ENCODE peak calls at places on chromosome 2, in four cellular contexts. M is uterus, Z is psoas muscle, H is spleen. C is an unnamed sample.

GRCh38 chr2:127721311-127721977 is 20.1 kb downstream of the SFT2D3 start:
- DNase-seq in M (no peak), Z (no peak), H (no peak), C (no peak)

GRCh38 chr2:189870396-189871089 is 86.3 kb downstream of the PMS1 start:
- DNase-seq in M (no peak), Z (no peak), H (no peak), C (no peak)

GRCh38 chr2:54630841-54631497 is 92.5 kb upstream of the EML6 start:
- DNase-seq in M (no peak), Z (no peak), H (no peak), C (no peak)

GRCh38 chr2:135169900-135170753 is 118.0 kb downstream of the RAB3GAP1 start:
- DNase-seq in M (no peak), Z (no peak), H (no peak), C (no peak)

GRCh38 chr2:30425326-30425725 is 21.7 kb upstream of the LCLAT1 start:
- DNase-seq in M (no peak), Z (peak; percentile 43), H (no peak), C (no peak)

GRCh38 chr2:111945444-111946293 is 47.3 kb downstream of the MERTK start:
- DNase-seq in M (no peak), Z (no peak), H (no peak), C (no peak)

GRCh38 chr2:26614205-26615128 is 26.7 kb downstream of the CIB4 start:
- DNase-seq in M (no peak), Z (no peak), H (peak; percentile 59), C (no peak)

GRCh38 chr2:236631361-236632291 is 62.0 kb downstream of the ACKR3 start:
- DNase-seq in M (no peak), Z (no peak), H (peak; percentile 45), C (no peak)

GRCh38 chr2:14749869-14750268 is 117.4 kb downstream of the LRATD1 start:
- DNase-seq in M (no peak), Z (no peak), H (no peak), C (no peak)

GRCh38 chr2:105257981-105258380 is 16.4 kb downstream of the GPR45 start:
- DNase-seq in M (no peak), Z (no peak), H (no peak), C (no peak)

GRCh38 chr2:854460-854859 is 96.2 kb upstream of the SNTG2 start:
- DNase-seq in M (peak; percentile 37), Z (no peak), H (no peak), C (peak; percentile 55)

GRCh38 chr2:4673025-4673489 is 969.7 kb downstream of the DCDC2C start:
- DNase-seq in M (no peak), Z (no peak), H (no peak), C (no peak)

GRCh38 chr2:68556384-68556783 is 87.0 kb upstream of the PROKR1 start:
- DNase-seq in M (no peak), Z (no peak), H (no peak), C (no peak)

GRCh38 chr2:78721302-78722033 is 304.0 kb upstream of the REG3G start:
- DNase-seq in M (no peak), Z (no peak), H (no peak), C (no peak)

GRCh38 chr2:223696719-223697118 is 94.6 kb upstream of the SCG2 start:
- DNase-seq in M (no peak), Z (no peak), H (no peak), C (no peak)

GRCh38 chr2:124877065-124877671 is 852.1 kb downstream of the CNTNAP5 start:
- DNase-seq in M (no peak), Z (no peak), H (no peak), C (no peak)

GRCh38 chr2:237501892-237502513 is 15.0 kb downstream of the MLPH start:
- DNase-seq in M (no peak), Z (no peak), H (no peak), C (no peak)

GRCh38 chr2:152716805-152717241 is 438 bp downstream of the PRPF40A start:
- DNase-seq in M (peak; percentile 29), Z (peak; percentile 20), H (peak; percentile 84), C (peak; percentile 65)

GRCh38 chr2:45812039-45812500 is 160.6 kb downstream of the PRKCE start:
- DNase-seq in M (no peak), Z (no peak), H (no peak), C (no peak)

GRCh38 chr2:219497495-219498279 is 1.0 kb upstream of the GMPPA start:
- DNase-seq in M (peak; percentile 94), Z (peak; percentile 92), H (peak; percentile 96), C (peak; percentile 96)

GRCh38 chr2:191359186-191359585 is 114.0 kb downstream of the MYO1B start:
- DNase-seq in M (no peak), Z (no peak), H (no peak), C (no peak)

GRCh38 chr2:133641942-133642341 is 73.7 kb upstream of the NCKAP5 start:
- DNase-seq in M (no peak), Z (no peak), H (no peak), C (no peak)

GRCh38 chr2:222982010-222982908 is 69.7 kb upstream of the KCNE4 start:
- DNase-seq in M (peak; percentile 49), Z (peak; percentile 19), H (no peak), C (peak; percentile 73)

GRCh38 chr2:82796132-82796531 is 1662.9 kb downstream of the SUCLG1 start:
- DNase-seq in M (no peak), Z (no peak), H (no peak), C (no peak)

GRCh38 chr2:201263774-201264173 is 3.4 kb downstream of the CASP8 start:
- DNase-seq in M (no peak), Z (no peak), H (no peak), C (no peak)

GRCh38 chr2:239061824-239062560 is 214.1 kb downstream of the TWIST2 start:
- DNase-seq in M (no peak), Z (no peak), H (peak; percentile 69), C (no peak)

GRCh38 chr2:158817596-158817995 is 22.5 kb downstream of the DAPL1 start:
- DNase-seq in M (no peak), Z (no peak), H (no peak), C (no peak)

GRCh38 chr2:216774620-216775019 is 79.3 kb upstream of the IGFBP5 start:
- DNase-seq in M (peak; percentile 78), Z (peak; percentile 89), H (no peak), C (no peak)

GRCh38 chr2:149904816-149905215 is 317.2 kb upstream of the MMADHC start:
- DNase-seq in M (no peak), Z (no peak), H (no peak), C (no peak)

GRCh38 chr2:149904352-149904751 is 316.8 kb upstream of the MMADHC start:
- DNase-seq in M (no peak), Z (no peak), H (no peak), C (no peak)

GRCh38 chr2:149903626-149904025 is 316.1 kb upstream of the MMADHC start:
- DNase-seq in M (no peak), Z (no peak), H (no peak), C (no peak)

GRCh38 chr2:149901231-149901859 is 313.8 kb upstream of the MMADHC start:
- DNase-seq in M (no peak), Z (no peak), H (no peak), C (no peak)

DNA sequence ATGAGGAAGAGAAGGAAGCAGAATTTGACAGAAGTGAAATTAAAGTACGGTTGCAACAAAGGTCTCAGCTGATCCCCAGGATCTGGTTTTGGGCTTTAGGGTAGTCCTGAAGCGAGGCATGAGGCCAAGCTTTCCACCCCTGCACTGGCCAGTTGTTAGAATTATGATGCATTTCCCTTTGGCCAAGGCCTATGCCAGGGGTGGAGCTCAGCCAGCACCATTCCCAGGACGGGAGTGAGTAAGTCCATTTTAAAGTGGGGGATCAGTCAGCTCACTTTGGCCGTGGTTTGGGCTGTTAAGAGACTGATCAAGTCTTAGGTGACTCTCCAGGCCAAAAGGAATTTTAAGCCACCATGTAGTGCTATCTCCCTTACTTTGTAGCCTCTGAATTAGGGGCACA is 314.5 kb upstream of the MMADHC start:
- DNase-seq in M (no peak), Z (peak; percentile 44), H (no peak), C (no peak)
- H3K4me1 ChIP-seq in M (no peaks in the 10 kb centered on the region), Z (no peaks in the 10 kb centered on the region), H (no peaks in the 10 kb centered on the region), C (no peaks in the 10 kb centered on the region)

GRCh38 chr2:231679906-231680283 is 28.4 kb upstream of the PTMA start:
- DNase-seq in M (no peak), Z (no peak), H (no peak), C (no peak)

GRCh38 chr2:231679131-231679530 is 29.2 kb upstream of the PTMA start:
- DNase-seq in M (no peak), Z (no peak), H (peak; percentile 75), C (no peak)

GRCh38 chr2:231680284-231680991 is 27.9 kb upstream of the PTMA start:
- DNase-seq in M (no peak), Z (peak; percentile 39), H (peak; percentile 79), C (no peak)

GRCh38 chr2:231676243-231676642 is 32.1 kb upstream of the PTMA start:
- DNase-seq in M (no peak), Z (no peak), H (no peak), C (no peak)

GRCh38 chr2:231677632-231678104 is 30.7 kb upstream of the PTMA start:
- DNase-seq in M (peak; percentile 89), Z (peak; percentile 80), H (peak; percentile 91), C (no peak)
- H3K4me1 ChIP-seq in M (no peaks in the 10 kb centered on the region), Z (peaks cover 12% of the 10 kb centered on the region), H (peaks cover 27% of the 10 kb centered on the region), C (peaks cover 18% of the 10 kb centered on the region)

DNA sequence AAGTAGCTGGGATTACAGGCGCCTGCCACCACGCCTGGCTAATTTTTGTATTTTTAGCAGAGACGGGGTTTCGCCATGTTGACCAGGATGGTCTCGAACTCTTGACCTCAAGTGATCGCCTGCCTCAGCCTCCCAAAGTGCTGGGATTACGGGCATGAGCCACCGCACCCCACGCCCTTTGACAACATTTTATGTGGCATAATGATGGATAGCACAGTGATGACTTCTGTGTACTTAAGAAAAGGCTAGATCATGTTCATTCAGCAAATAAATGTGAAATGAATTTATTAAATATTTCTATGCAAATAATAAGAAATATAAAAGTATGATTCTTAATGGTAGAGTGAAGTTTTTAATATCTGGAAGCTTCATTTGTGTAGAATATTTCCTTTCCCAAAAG is 2.6 kb upstream of the HTR2B start:
- DNase-seq in M (no peak), Z (no peak), H (no peak), C (no peak)
- H3K4me1 ChIP-seq in M (no peaks in the 10 kb centered on the region), Z (peaks cover 14% of the 10 kb centered on the region), H (peaks cover 8% of the 10 kb centered on the region), C (no peaks in the 10 kb centered on the region)

DNA sequence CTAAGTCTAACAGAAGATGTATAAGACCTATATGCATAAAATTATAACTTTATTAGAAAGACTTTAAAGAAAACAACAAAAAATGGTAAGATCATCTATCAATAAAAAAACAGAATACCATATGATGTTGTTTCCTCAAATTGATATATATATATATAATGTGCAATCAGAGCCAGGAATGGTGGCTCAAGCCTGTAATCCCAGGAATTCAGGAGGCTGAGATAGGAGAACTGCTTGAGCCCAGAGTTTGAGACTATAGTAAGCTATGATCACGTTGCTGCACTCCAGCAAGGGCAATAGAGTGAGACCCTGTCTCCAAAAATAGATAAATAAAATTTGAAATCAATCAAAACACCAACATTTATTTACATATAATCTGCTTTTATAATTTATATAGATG is 19.5 kb downstream of the CYTIP start:
- DNase-seq in M (no peak), Z (no peak), H (no peak), C (no peak)
- H3K4me1 ChIP-seq in M (no peaks in the 10 kb centered on the region), Z (no peaks in the 10 kb centered on the region), H (peaks cover 11% of the 10 kb centered on the region), C (no peaks in the 10 kb centered on the region)

GRCh38 chr2:62195421-62196277 is at the start of gene B3GNT2:
- DNase-seq in M (peak; percentile 79), Z (peak; percentile 84), H (peak; percentile 96), C (peak; percentile 95)
- H3K4me1 ChIP-seq in M (peaks cover 10% of the 10 kb centered on the region), Z (peaks cover 13% of the 10 kb centered on the region), H (peaks cover 32% of the 10 kb centered on the region), C (peaks cover 23% of the 10 kb centered on the region)

DNA sequence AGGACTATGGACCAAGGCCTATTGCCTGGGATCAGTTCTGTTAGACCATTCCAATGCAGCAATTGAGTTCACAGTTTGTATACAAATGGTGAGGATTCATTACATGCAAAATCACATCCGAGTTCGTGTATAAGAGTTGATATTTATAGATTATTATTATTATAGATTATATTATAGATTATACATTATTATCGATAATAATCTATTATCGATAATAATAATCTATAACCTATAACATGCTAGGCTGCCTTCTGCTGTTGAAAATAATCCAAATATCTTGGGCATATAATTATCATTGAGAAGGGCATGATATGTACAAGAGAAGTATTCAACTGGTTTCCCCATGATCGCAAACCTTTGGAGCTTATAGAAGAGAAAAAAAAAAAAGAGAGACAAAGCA is 135.7 kb downstream of the DPP4 start:
- DNase-seq in M (no peak), Z (no peak), H (no peak), C (no peak)
- H3K4me1 ChIP-seq in M (no peaks in the 10 kb centered on the region), Z (no peaks in the 10 kb centered on the region), H (no peaks in the 10 kb centered on the region), C (no peaks in the 10 kb centered on the region)